ENCODE peak calls at places on chromosomes 2 and 18, in eight cellular contexts. T, W, D, M, A, K, E and N are unnamed samples.
A peak's percentile ranks its signal among the peaks of the same experiment; 100 is the strongest.

GRCh38 chr2:59912076-59912475 is 641.4 kb downstream of the BCL11A start:
- DNase-seq in T (no peak), W (no peak), D (no peak), M (no peak), A (no peak), K (no peak), E (no peak), N (no peak)

GRCh38 chr2:164664070-164664469 is 42.8 kb upstream of the GRB14 start:
- DNase-seq in T (no peak), W (no peak), D (no peak), M (no peak), A (no peak), K (no peak), E (no peak), N (no peak)

GRCh38 chr2:101773137-101773536 is 75.6 kb downstream of the MAP4K4 start:
- DNase-seq in T (no peak), W (no peak), D (no peak), M (no peak), A (no peak), K (no peak), E (no peak), N (no peak)

GRCh38 chr2:195741191-195741590 is 84.2 kb downstream of the SLC39A10 start:
- DNase-seq in T (no peak), W (no peak), D (no peak), M (no peak), A (no peak), K (no peak), E (no peak), N (no peak)

GRCh38 chr2:11348209-11348749 is 3.8 kb upstream of the ROCK2 start:
- DNase-seq in T (no peak), W (no peak), D (no peak), M (no peak), A (no peak), K (no peak), E (no peak), N (no peak)

GRCh38 chr2:121907905-121908304 is 152.5 kb downstream of the TSN start:
- DNase-seq in T (no peak), W (no peak), D (no peak), M (no peak), A (no peak), K (no peak), E (no peak), N (no peak)

GRCh38 chr2:232398293-232399034 is 8.2 kb upstream of the ALPG start:
- DNase-seq in T (no peak), W (no peak), D (no peak), M (no peak), A (no peak), K (no peak), E (no peak), N (no peak)

GRCh38 chr2:132623096-132623839 is 46.7 kb downstream of the LYPD1 start:
- DNase-seq in T (no peak), W (peak; percentile 79), D (no peak), M (no peak), A (no peak), K (no peak), E (no peak), N (no peak)

GRCh38 chr2:99636432-99637034 is 146.7 kb upstream of the REV1 start:
- DNase-seq in T (no peak), W (no peak), D (peak; percentile 94), M (peak; percentile 56), A (peak; percentile 94), K (peak; percentile 87), E (no peak), N (no peak)

GRCh38 chr18:45761512-45762114 is 37.6 kb downstream of the SLC14A1 start:
- DNase-seq in T (no peak), W (no peak), D (no peak), M (no peak), A (no peak), K (no peak), E (no peak), N (no peak)

GRCh38 chr18:54386043-54386442 is 28.3 kb downstream of the C18orf54 start:
- DNase-seq in T (no peak), W (no peak), D (no peak), M (no peak), A (no peak), K (no peak), E (no peak), N (no peak)

GRCh38 chr2:60385648-60386047 is 167.8 kb downstream of the BCL11A start:
- DNase-seq in T (no peak), W (no peak), D (no peak), M (no peak), A (no peak), K (no peak), E (no peak), N (no peak)

GRCh38 chr2:85668857-85669142 is 801 bp upstream of the SFTPB start:
- DNase-seq in T (no peak), W (no peak), D (no peak), M (no peak), A (no peak), K (peak; percentile 30), E (no peak), N (peak; percentile 6)

GRCh38 chr18:9951022-9951859 is 37.4 kb downstream of the VAPA start:
- DNase-seq in T (no peak), W (peak; percentile 79), D (peak; percentile 67), M (no peak), A (no peak), K (no peak), E (peak; percentile 25), N (no peak)

GRCh38 chr2:223835701-223836532 is 1.5 kb downstream of the AP1S3 start:
- DNase-seq in T (peak; percentile 66), W (no peak), D (no peak), M (no peak), A (no peak), K (no peak), E (no peak), N (no peak)
- TF ChIP-seq POLR2A in T (peak; percentile 56), W (no peak), D (no peak), M (no peak), A (no peak), K (no peak), E (no peak), N (no peak)

GRCh38 chr2:118837067-118837466 is 10.4 kb downstream of the EN1 start:
- DNase-seq in T (no peak), W (no peak), D (no peak), M (no peak), A (no peak), K (no peak), E (no peak), N (no peak)

GRCh38 chr2:118834440-118834810 is 13.0 kb downstream of the EN1 start:
- DNase-seq in T (no peak), W (no peak), D (no peak), M (no peak), A (no peak), K (no peak), E (no peak), N (no peak)

GRCh38 chr2:118836411-118836930 is 11.0 kb downstream of the EN1 start:
- DNase-seq in T (no peak), W (no peak), D (no peak), M (no peak), A (no peak), K (no peak), E (no peak), N (peak; percentile 73)

GRCh38 chr2:118834901-118835738 is 12.3 kb downstream of the EN1 start:
- DNase-seq in T (no peak), W (no peak), D (no peak), M (no peak), A (no peak), K (no peak), E (no peak), N (no peak)

GRCh38 chr2:118835739-118836410 is 11.6 kb downstream of the EN1 start:
- DNase-seq in T (no peak), W (no peak), D (no peak), M (no peak), A (no peak), K (no peak), E (peak; percentile 38), N (peak; percentile 87)
- TF ChIP-seq POLR2A in T (no peak), W (no peak), D (no peak), M (peak; percentile 51), A (no peak), K (no peak), E (no peak), N (no peak)

GRCh38 chr18:55432307-55433040 is 155.5 kb downstream of the TCF4 start:
- DNase-seq in T (no peak), W (no peak), D (no peak), M (no peak), A (no peak), K (no peak), E (no peak), N (no peak)
- TF ChIP-seq POLR2A in T (no peak), W (no peak), D (no peak), M (no peak), A (no peak), K (no peak), E (no peak), N (no peak)

GRCh38 chr2:20617081-20617575 is 33.8 kb downstream of the HS1BP3 start:
- DNase-seq in T (no peak), W (no peak), D (peak; percentile 86), M (peak; percentile 72), A (peak; percentile 92), K (peak; percentile 96), E (no peak), N (peak; percentile 94)
- TF ChIP-seq POLR2A in T (no peak), W (no peak), D (no peak), M (no peak), A (no peak), K (peak; percentile 10), E (no peak), N (no peak)

GRCh38 chr2:140601342-140601741 is 1529.5 kb downstream of the LRP1B start:
- DNase-seq in T (no peak), W (no peak), D (no peak), M (no peak), A (no peak), K (no peak), E (no peak), N (no peak)

GRCh38 chr2:140601801-140602200 is 1529.0 kb downstream of the LRP1B start:
- DNase-seq in T (no peak), W (no peak), D (no peak), M (no peak), A (no peak), K (no peak), E (no peak), N (no peak)

GRCh38 chr2:140603401-140603800 is 1527.4 kb downstream of the LRP1B start:
- DNase-seq in T (no peak), W (no peak), D (no peak), M (no peak), A (no peak), K (no peak), E (no peak), N (no peak)

GRCh38 chr2:140604096-140604495 is 1526.7 kb downstream of the LRP1B start:
- DNase-seq in T (no peak), W (no peak), D (no peak), M (no peak), A (no peak), K (no peak), E (no peak), N (no peak)

GRCh38 chr2:140604788-140605187 is 1526.0 kb downstream of the LRP1B start:
- DNase-seq in T (no peak), W (no peak), D (no peak), M (no peak), A (no peak), K (no peak), E (no peak), N (no peak)
- TF ChIP-seq POLR2A in T (no peak), W (no peak), D (no peak), M (no peak), A (no peak), K (no peak), E (no peak), N (no peak)